ENCODE peak calls at places on chromosome 3, in four cellular contexts. O is effector CD4-positive, alpha-beta T cell; E is Ammon's horn; G is GDM1. A is an unnamed sample.

GRCh38 chr3:95781598-95781997 is 1032.8 kb upstream of the EPHA6 start:
- DNase-seq in E (no peak), G (no peak), O (no peak), A (no peak)

GRCh38 chr3:104635872-104636580 is 730.7 kb upstream of the ALCAM start:
- DNase-seq in O (no peak), E (no peak), G (no peak), A (no peak)

GRCh38 chr3:29427266-29428103 is 146.6 kb downstream of the RBMS3 start:
- DNase-seq in G (no peak), O (no peak), E (peak), A (no peak)

GRCh38 chr3:50028336-50028735 is 60.4 kb upstream of the RBM5 start:
- DNase-seq in E (no peak), O (no peak), G (no peak), A (no peak)

GRCh38 chr3:88167173-88167572 is 17.4 kb downstream of the C3orf38 start:
- DNase-seq in E (no peak), O (no peak), G (no peak), A (no peak)

GRCh38 chr3:3065876-3066275 is 44.3 kb downstream of the IL5RA start:
- DNase-seq in G (no peak), E (no peak), O (no peak), A (no peak)

GRCh38 chr3:124607163-124607562 is 123.1 kb upstream of the UMPS start:
- DNase-seq in G (no peak), E (no peak), O (no peak), A (no peak)

GRCh38 chr3:171526146-171526545 is 65.9 kb upstream of the TNIK start:
- DNase-seq in E (no peak), O (no peak), G (no peak), A (no peak)

GRCh38 chr3:142104763-142105162 is 44.6 kb downstream of the TFDP2 start:
- DNase-seq in O (no peak), E (no peak), G (no peak), A (no peak)

A was measured in T follicular helper cell.